ENCODE peak calls at places on chromosomes 2 and 18, in seven cellular contexts. C is mammary epithelial cell, E is hepatic stellate cell, I is small intestine, R is iris pigment epithelial cell, D is WERI-Rb-1, B is NCI-H2029 treated with DMSO at 0.1 percent for 48 hours. Q is an unnamed sample.

GRCh38 chr18:12274793-12275192 is 20.6 kb downstream of the CIDEA start:
- DNase-seq in D (no peak), E (no peak), R (no peak), C (no peak), I (no peak), B (no peak), Q (no peak)

GRCh38 chr2:115294999-115295398 is 852.6 kb downstream of the DPP10 start:
- DNase-seq in I (no peak), C (no peak), B (no peak), D (no peak), R (no peak), E (no peak), Q (no peak)

GRCh38 chr2:23926750-23927627 is at the start of gene ATAD2B:
- DNase-seq in C (peak), D (peak), R (peak), I (peak), E (peak), B (peak), Q (peak)

GRCh38 chr2:201208563-201209252 is 25.8 kb downstream of the CASP10 start:
- DNase-seq in C (no peak), B (no peak), E (no peak), D (no peak), I (no peak), R (no peak), Q (no peak)

GRCh38 chr2:64214281-64215115 is 70.3 kb upstream of the PELI1 start:
- DNase-seq in E (no peak), D (no peak), R (no peak), C (peak), I (peak), B (no peak), Q (no peak)

GRCh38 chr2:143261986-143262784 is 133.0 kb downstream of the ARHGAP15 start:
- DNase-seq in B (no peak), R (peak), C (no peak), D (no peak), E (no peak), I (peak), Q (no peak)

GRCh38 chr2:229363126-229363814 is 92.2 kb upstream of the PID1 start:
- DNase-seq in I (no peak), D (no peak), C (peak), E (no peak), R (peak), B (no peak), Q (no peak)

GRCh38 chr2:217142649-217143266 is 282.9 kb upstream of the TNP1 start:
- DNase-seq in C (peak), D (peak), E (no peak), I (peak), B (no peak), R (peak), Q (no peak)

GRCh38 chr2:158501301-158501700 is 44.5 kb downstream of the PKP4 start:
- DNase-seq in E (no peak), I (no peak), R (no peak), B (peak), D (no peak), C (no peak), Q (no peak)

Q was measured in amniotic stem cell.